ENCODE peak calls at places on chromosomes 5 and 9, in eight cellular contexts. B is NCI-H2081, H is BJ, L is endothelial cell of umbilical vein, M is retinal pigment epithelial cell, X is kidney tubule cell, P is mucosa of descending colon, T is GM12891. I is an unnamed sample.

GRCh38 chr5:60492958-60493357 is 207.0 kb downstream of the DEPDC1B start:
- DNase-seq in P (no peak), H (no peak), B (no peak), L (no peak), T (no peak), X (peak), M (no peak), I (no peak)

GRCh38 chr9:128824911-128825310 is 4.7 kb downstream of the SPOUT1 start:
- DNase-seq in H (no peak), B (no peak), P (no peak), M (no peak), T (no peak), X (no peak), L (no peak), I (no peak)

GRCh38 chr5:4797445-4797844 is 342.7 kb upstream of the ADAMTS16 start:
- DNase-seq in M (no peak), L (no peak), H (no peak), X (no peak), B (no peak), T (no peak), P (no peak), I (no peak)

GRCh38 chr9:98217255-98217654 is 24.8 kb upstream of the CORO2A start:
- DNase-seq in H (no peak), X (no peak), M (no peak), P (no peak), L (no peak), B (no peak), T (no peak), I (no peak)

GRCh38 chr9:131473198-131473885 is 29.4 kb upstream of the POMT1 start:
- DNase-seq in P (peak), M (no peak), H (no peak), T (no peak), B (no peak), X (peak), L (no peak), I (no peak)

GRCh38 chr5:66680227-66680626 is 84.0 kb downstream of the MAST4 start:
- DNase-seq in T (no peak), H (no peak), X (no peak), L (no peak), M (no peak), B (no peak), P (no peak), I (no peak)

GRCh38 chr5:159805021-159805420 is 111.3 kb upstream of the ADRA1B start:
- DNase-seq in H (peak), X (no peak), L (no peak), B (no peak), T (no peak), P (no peak), M (no peak), I (no peak)

GRCh38 chr9:99607852-99608448 is 213.7 kb upstream of the NR4A3 start:
- DNase-seq in M (peak), H (no peak), L (no peak), X (peak), B (no peak), P (no peak), T (no peak), I (no peak)

GRCh38 chr5:68456756-68457217 is 241.2 kb downstream of the PIK3R1 start:
- DNase-seq in L (peak), B (no peak), X (peak), M (peak), T (no peak), H (no peak), P (no peak), I (no peak)

GRCh38 chr5:32290922-32291321 is 21.8 kb downstream of the MTMR12 start:
- DNase-seq in T (no peak), P (no peak), H (no peak), X (peak), B (no peak), L (no peak), M (no peak), I (no peak)

GRCh38 chr5:179730852-179731251 is 1.8 kb upstream of the MAML1 start:
- DNase-seq in T (no peak), B (no peak), H (no peak), L (no peak), P (no peak), M (no peak), X (no peak), I (no peak)

GRCh38 chr9:89422151-89422918 is 75.6 kb downstream of the SEMA4D start:
- DNase-seq in P (no peak), L (no peak), M (no peak), B (no peak), T (no peak), X (peak), H (no peak), I (no peak)

GRCh38 chr9:130327070-130327780 is 61.7 kb downstream of the HMCN2 start:
- DNase-seq in L (no peak), X (no peak), P (no peak), T (no peak), M (no peak), H (no peak), B (no peak), I (no peak)

GRCh38 chr5:60538955-60539866 is 160.8 kb downstream of the DEPDC1B start:
- DNase-seq in L (peak), P (no peak), T (no peak), X (no peak), M (no peak), B (no peak), H (no peak), I (no peak)

GRCh38 chr5:96726802-96727201 is 64.6 kb downstream of the CAST start:
- DNase-seq in M (no peak), T (no peak), B (peak), X (no peak), H (no peak), P (no peak), L (no peak), I (no peak)

GRCh38 chr9:135978650-135979461 is 17.7 kb upstream of the UBAC1 start:
- DNase-seq in H (no peak), B (no peak), M (no peak), X (no peak), P (no peak), L (no peak), T (no peak), I (no peak)

GRCh38 chr5:73274870-73275756 is 102.1 kb downstream of the TMEM174 start:
- DNase-seq in P (no peak), B (no peak), T (no peak), X (peak), H (no peak), M (no peak), L (no peak), I (no peak)

GRCh38 chr9:96062051-96062450 is 186.6 kb downstream of the ERCC6L2 start:
- DNase-seq in P (no peak), L (peak), B (no peak), M (no peak), T (no peak), H (no peak), X (no peak), I (no peak)

GRCh38 chr9:120434532-120434931 is 145.4 kb downstream of the CDK5RAP2 start:
- DNase-seq in B (no peak), L (no peak), X (no peak), P (peak), M (no peak), H (no peak), T (no peak), I (no peak)

GRCh38 chr9:75640250-75640649 is 250.2 kb upstream of the PCSK5 start:
- DNase-seq in X (no peak), M (no peak), H (no peak), T (no peak), P (no peak), B (no peak), L (no peak), I (no peak)

GRCh38 chr5:123505633-123506032 is 6.3 kb upstream of the CSNK1G3 start:
- DNase-seq in T (no peak), B (no peak), X (no peak), P (no peak), L (no peak), M (no peak), H (no peak), I (no peak)